ENCODE peak calls at places on chromosomes 16 and 17, in four cellular contexts. Z is Kasumi-1; E is HTR-8/SVneo; F is CD8-positive, alpha-beta T cell. Q is an unnamed sample.

GRCh38 chr17:72597354-72598087 is 476.7 kb downstream of the SOX9 start:
- DNase-seq in Z (no peak), E (no peak), F (no peak), Q (no peak)

GRCh38 chr17:75830168-75831031 is 13.8 kb downstream of the UNC13D start:
- DNase-seq in Z (peak; percentile 25), E (peak; percentile 41), F (peak; percentile 39), Q (no peak)

GRCh38 chr16:89344846-89345577 is 127.5 kb downstream of the ZNF778 start:
- DNase-seq in Z (no peak), E (no peak), F (no peak), Q (no peak)

GRCh38 chr16:2470234-2470601 is 879 bp upstream of the NTN3 start:
- DNase-seq in Z (no peak), E (no peak), F (no peak), Q (no peak)

GRCh38 chr16:711548-712320 is 3.2 kb upstream of the METRN start:
- DNase-seq in Z (peak; percentile 6), E (peak; percentile 84), F (peak; percentile 82), Q (peak; percentile 69)

GRCh38 chr17:1787301-1787902 is 25.5 kb downstream of the SERPINF1 start:
- DNase-seq in Z (no peak), E (peak; percentile 98), F (no peak), Q (peak; percentile 73)

GRCh38 chr17:45857977-45858708 is 13.5 kb downstream of the SPPL2C start:
- DNase-seq in Z (peak; percentile 45), E (peak; percentile 57), F (no peak), Q (peak; percentile 34)

GRCh38 chr17:1421470-1421869 is 21.4 kb upstream of the YWHAE start:
- DNase-seq in Z (no peak), E (no peak), F (no peak), Q (no peak)

GRCh38 chr17:57319806-57320205 is 63.5 kb downstream of the MSI2 start:
- DNase-seq in Z (no peak), E (no peak), F (no peak), Q (no peak)